ENCODE peak calls at places on chromosomes 12 and 14, in seven cellular contexts. One of them, this sample, is unnamed.

GRCh38 chr14:32710351-32711102 is 228.2 kb upstream of the NPAS3 start:
- DNase-seq in cerebellum: no peak
- DNase-seq in HFF-Myc: no peak
- DNase-seq in iris pigment epithelial cell: peak
- DNase-seq in A549: no peak
- DNase-seq in IMR-90: peak
- DNase-seq in PC-9: no peak
- DNase-seq in this sample: peak

GRCh38 chr12:86697916-86698315 is 441.7 kb upstream of the MGAT4C start:
- DNase-seq in cerebellum: no peak
- DNase-seq in HFF-Myc: no peak
- DNase-seq in iris pigment epithelial cell: peak
- DNase-seq in A549: no peak
- DNase-seq in IMR-90: no peak
- DNase-seq in PC-9: no peak
- DNase-seq in this sample: no peak

GRCh38 chr12:94134226-94134795 is 14.1 kb upstream of the PLXNC1 start:
- DNase-seq in cerebellum: peak
- DNase-seq in HFF-Myc: peak
- DNase-seq in iris pigment epithelial cell: peak
- DNase-seq in A549: peak
- DNase-seq in IMR-90: peak
- DNase-seq in PC-9: peak
- DNase-seq in this sample: peak

GRCh38 chr12:2215709-2216560 is 163.1 kb downstream of the CACNA1C start:
- DNase-seq in cerebellum: no peak
- DNase-seq in HFF-Myc: no peak
- DNase-seq in iris pigment epithelial cell: peak
- DNase-seq in A549: no peak
- DNase-seq in IMR-90: peak
- DNase-seq in PC-9: no peak
- DNase-seq in this sample: peak

GRCh38 chr14:103597623-103598372 is 31.2 kb upstream of the KLC1 start:
- DNase-seq in cerebellum: no peak
- DNase-seq in HFF-Myc: peak
- DNase-seq in iris pigment epithelial cell: peak
- DNase-seq in A549: no peak
- DNase-seq in IMR-90: peak
- DNase-seq in PC-9: peak
- DNase-seq in this sample: peak

GRCh38 chr14:103594265-103594664 is 31.5 kb downstream of the COA8 start:
- DNase-seq in cerebellum: peak
- DNase-seq in HFF-Myc: no peak
- DNase-seq in iris pigment epithelial cell: peak
- DNase-seq in A549: no peak
- DNase-seq in IMR-90: peak
- DNase-seq in PC-9: peak
- DNase-seq in this sample: peak

GRCh38 chr14:50875359-50876090 is 3.7 kb downstream of the ABHD12B start:
- DNase-seq in cerebellum: no peak
- DNase-seq in HFF-Myc: no peak
- DNase-seq in iris pigment epithelial cell: peak
- DNase-seq in A549: no peak
- DNase-seq in IMR-90: peak
- DNase-seq in PC-9: no peak
- DNase-seq in this sample: peak

GRCh38 chr12:102300824-102301461 is 103.3 kb upstream of the PMCH start:
- DNase-seq in cerebellum: no peak
- DNase-seq in HFF-Myc: peak
- DNase-seq in iris pigment epithelial cell: peak
- DNase-seq in A549: peak
- DNase-seq in IMR-90: peak
- DNase-seq in PC-9: peak
- DNase-seq in this sample: peak

GRCh38 chr14:66152269-66152668 is 333.9 kb upstream of the CCDC196 start:
- DNase-seq in cerebellum: no peak
- DNase-seq in HFF-Myc: no peak
- DNase-seq in iris pigment epithelial cell: no peak
- DNase-seq in A549: no peak
- DNase-seq in IMR-90: no peak
- DNase-seq in PC-9: no peak
- DNase-seq in this sample: no peak

GRCh38 chr12:53268637-53269562 is 801 bp downstream of the ESPL1 start:
- DNase-seq in cerebellum: no peak
- DNase-seq in HFF-Myc: no peak
- DNase-seq in iris pigment epithelial cell: no peak
- DNase-seq in A549: no peak
- DNase-seq in IMR-90: no peak
- DNase-seq in PC-9: no peak
- DNase-seq in this sample: no peak

GRCh38 chr12:13606290-13606689 is 375.1 kb downstream of the GRIN2B start:
- DNase-seq in cerebellum: no peak
- DNase-seq in HFF-Myc: no peak
- DNase-seq in iris pigment epithelial cell: no peak
- DNase-seq in A549: no peak
- DNase-seq in IMR-90: no peak
- DNase-seq in PC-9: no peak
- DNase-seq in this sample: no peak

GRCh38 chr12:29731556-29731955 is 52.2 kb downstream of the TMTC1 start:
- DNase-seq in cerebellum: no peak
- DNase-seq in HFF-Myc: no peak
- DNase-seq in iris pigment epithelial cell: no peak
- DNase-seq in A549: no peak
- DNase-seq in IMR-90: no peak
- DNase-seq in PC-9: no peak
- DNase-seq in this sample: no peak

GRCh38 chr12:49482095-49483051 is 56.5 kb upstream of the KCNH3 start:
- DNase-seq in cerebellum: no peak
- DNase-seq in HFF-Myc: no peak
- DNase-seq in iris pigment epithelial cell: no peak
- DNase-seq in A549: no peak
- DNase-seq in IMR-90: peak
- DNase-seq in PC-9: peak
- DNase-seq in this sample: peak

GRCh38 chr12:44295958-44296623 is 460.2 kb downstream of the TMEM117 start:
- DNase-seq in cerebellum: no peak
- DNase-seq in HFF-Myc: no peak
- DNase-seq in iris pigment epithelial cell: no peak
- DNase-seq in A549: no peak
- DNase-seq in IMR-90: no peak
- DNase-seq in PC-9: no peak
- DNase-seq in this sample: no peak

GRCh38 chr12:93894391-93895095 is 217.4 kb downstream of the CRADD start:
- DNase-seq in cerebellum: peak
- DNase-seq in HFF-Myc: no peak
- DNase-seq in iris pigment epithelial cell: peak
- DNase-seq in A549: no peak
- DNase-seq in IMR-90: peak
- DNase-seq in PC-9: no peak
- DNase-seq in this sample: peak

GRCh38 chr14:71751264-71751663 is 181.0 kb upstream of the RGS6 start:
- DNase-seq in cerebellum: no peak
- DNase-seq in HFF-Myc: no peak
- DNase-seq in iris pigment epithelial cell: no peak
- DNase-seq in A549: no peak
- DNase-seq in IMR-90: peak
- DNase-seq in PC-9: no peak
- DNase-seq in this sample: peak

GRCh38 chr12:20525064-20525610 is 156.8 kb downstream of the PDE3A start:
- DNase-seq in cerebellum: no peak
- DNase-seq in HFF-Myc: no peak
- DNase-seq in iris pigment epithelial cell: peak
- DNase-seq in A549: peak
- DNase-seq in IMR-90: peak
- DNase-seq in PC-9: no peak
- DNase-seq in this sample: peak

This sample was measured in astrocyte.